ENCODE peak calls at places on chromosomes 4 and X, in four cellular contexts. I, U, Y and P are unnamed samples.

GRCh38 chrX:72296991-72297390 is 8.7 kb downstream of the CITED1 start:
- DNase-seq in I (no peak), U (no peak), Y (no peak), P (no peak)

GRCh38 chr4:163767993-163768392 is 273.5 kb downstream of the TMA16 start:
- DNase-seq in U (no peak), Y (no peak), I (no peak), P (no peak)

GRCh38 chr4:25807101-25807728 is 55.6 kb downstream of the SEL1L3 start:
- DNase-seq in I (no peak), Y (no peak), U (no peak), P (no peak)

GRCh38 chr4:24794916-24795665 is at the start of gene SOD3:
- DNase-seq in U (no peak), Y (peak; percentile 79), I (peak; percentile 86), P (peak; percentile 86)

GRCh38 chr4:109803924-109804571 is 2.2 kb upstream of the CFI start:
- DNase-seq in I (no peak), Y (no peak), U (no peak), P (no peak)

GRCh38 chr4:29762151-29762550 is 958.0 kb upstream of the PCDH7 start:
- DNase-seq in U (no peak), Y (no peak), I (no peak), P (no peak)

GRCh38 chrX:39859991-39860861 is 237.5 kb downstream of the BCOR start:
- DNase-seq in U (peak; percentile 82), Y (no peak), I (no peak), P (no peak)

GRCh38 chr4:151540728-151541437 is 131.9 kb downstream of the FHIP1A start:
- DNase-seq in U (no peak), I (no peak), Y (no peak), P (no peak)

GRCh38 chrX:287670-288069 is 6.5 kb downstream of the PLCXD1 start:
- DNase-seq in Y (no peak), I (no peak), U (no peak), P (peak; percentile 16)

GRCh38 chr4:182555997-182556418 is 312.8 kb downstream of the TENM3 start:
- DNase-seq in Y (no peak), U (no peak), I (no peak), P (no peak)

GRCh38 chr4:146458594-146458993 is 63.1 kb downstream of the SLC10A7 start:
- DNase-seq in Y (no peak), U (no peak), I (no peak), P (no peak)

GRCh38 chr4:101141855-101142254 is 205.5 kb downstream of the PPP3CA start:
- DNase-seq in U (no peak), Y (no peak), I (no peak), P (no peak)

GRCh38 chr4:114547340-114548134 is 51.1 kb upstream of the UGT8 start:
- DNase-seq in I (no peak), Y (no peak), U (no peak), P (no peak)

GRCh38 chrX:1164322-1165288 is 47.8 kb downstream of the CRLF2 start:
- DNase-seq in I (no peak), Y (peak; percentile 38), U (no peak), P (no peak)

GRCh38 chrX:16559206-16559619 is 90.7 kb upstream of the S100G start:
- DNase-seq in U (no peak), I (no peak), Y (no peak), P (no peak)

GRCh38 chr4:88737304-88738015 is 39.8 kb upstream of the NAP1L5 start:
- DNase-seq in I (no peak), Y (peak; percentile 67), U (peak; percentile 48), P (no peak)

GRCh38 chr4:154294951-154295350 is 196.6 kb downstream of the DCHS2 start:
- DNase-seq in Y (no peak), U (no peak), I (no peak), P (no peak)

GRCh38 chr4:113435893-113436292 is 325.6 kb downstream of the CAMK2D start:
- DNase-seq in Y (no peak), U (no peak), I (peak; percentile 75), P (no peak)

GRCh38 chr4:32196950-32197688 is 1477.0 kb downstream of the PCDH7 start:
- DNase-seq in I (no peak), U (no peak), Y (no peak), P (no peak)

GRCh38 chr4:771464-771863 is 54.5 kb downstream of the CPLX1 start:
- DNase-seq in U (no peak), Y (no peak), I (no peak), P (no peak)

GRCh38 chr4:74654230-74654681 is 140.1 kb downstream of the BTC start:
- DNase-seq in I (no peak), Y (no peak), U (no peak), P (no peak)

GRCh38 chr4:26217961-26218676 is 102.7 kb upstream of the RBPJ start:
- DNase-seq in Y (no peak), I (no peak), U (no peak), P (peak; percentile 35)

GRCh38 chrX:38941675-38942074 is 140.4 kb downstream of the MID1IP1 start:
- DNase-seq in I (no peak), Y (no peak), U (no peak), P (no peak)

GRCh38 chr4:88106205-88106604 is 52.2 kb downstream of the ABCG2 start:
- DNase-seq in I (no peak), Y (no peak), U (no peak), P (no peak)

GRCh38 chrX:104310084-104310483 is 55.4 kb upstream of the ESX1 start:
- DNase-seq in I (no peak), U (no peak), Y (no peak), P (no peak)

GRCh38 chr4:40238700-40239548 is 42.1 kb downstream of the RHOH start:
- DNase-seq in Y (no peak), I (no peak), U (peak; percentile 93), P (peak; percentile 44)

GRCh38 chr4:153244969-153245368 is 40.7 kb downstream of the TRIM2 start:
- DNase-seq in Y (no peak), U (no peak), I (no peak), P (no peak)

GRCh38 chr4:153245775-153246174 is 41.5 kb downstream of the TRIM2 start:
- DNase-seq in U (no peak), Y (no peak), I (no peak), P (no peak)

GRCh38 chr4:153248641-153249198 is 44.5 kb downstream of the TRIM2 start:
- DNase-seq in U (no peak), I (peak; percentile 70), Y (no peak), P (no peak)

GRCh38 chr4:153247116-153247490 is 42.9 kb downstream of the TRIM2 start:
- DNase-seq in Y (no peak), I (no peak), U (no peak), P (no peak)

DNA sequence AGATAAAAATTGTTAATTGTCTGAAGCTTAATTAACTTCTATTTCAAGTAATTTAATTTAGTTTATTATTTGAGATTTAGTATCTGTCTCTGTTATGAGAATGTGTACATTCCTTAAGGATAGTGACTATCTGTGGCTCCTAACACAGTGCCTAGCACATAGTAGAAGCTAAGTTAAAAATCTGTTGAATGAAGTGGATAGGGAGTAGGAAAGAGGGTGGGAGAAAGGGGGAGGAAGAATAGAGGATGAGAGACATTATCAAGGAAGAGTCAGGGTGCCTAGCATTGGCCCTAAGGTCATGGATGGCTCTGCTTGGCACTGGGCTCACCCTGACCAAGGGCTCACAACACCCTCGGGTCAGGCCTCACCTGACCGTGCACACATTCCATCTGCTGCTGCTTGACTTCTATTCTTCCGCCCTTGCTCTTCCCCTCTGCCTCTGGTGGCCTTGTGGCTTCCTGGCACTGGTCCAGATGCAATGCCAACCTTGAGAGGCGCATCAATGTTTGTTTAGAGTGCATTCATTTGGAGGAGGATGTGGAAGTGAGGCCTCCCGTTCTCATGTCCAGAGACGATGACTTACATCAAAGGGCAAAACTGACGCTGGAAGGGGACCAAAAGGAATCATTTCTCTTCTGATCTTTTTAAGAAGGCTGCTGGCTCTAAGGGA is 42.3 kb downstream of the TRIM2 start:
- DNase-seq in Y (no peak), I (no peak), U (no peak), P (no peak)
- H3K27ac ChIP-seq in Y (no peak overlapping the region), I (no peak overlapping the region), U (no peak overlapping the region), P (no peak overlapping the region)

DNA sequence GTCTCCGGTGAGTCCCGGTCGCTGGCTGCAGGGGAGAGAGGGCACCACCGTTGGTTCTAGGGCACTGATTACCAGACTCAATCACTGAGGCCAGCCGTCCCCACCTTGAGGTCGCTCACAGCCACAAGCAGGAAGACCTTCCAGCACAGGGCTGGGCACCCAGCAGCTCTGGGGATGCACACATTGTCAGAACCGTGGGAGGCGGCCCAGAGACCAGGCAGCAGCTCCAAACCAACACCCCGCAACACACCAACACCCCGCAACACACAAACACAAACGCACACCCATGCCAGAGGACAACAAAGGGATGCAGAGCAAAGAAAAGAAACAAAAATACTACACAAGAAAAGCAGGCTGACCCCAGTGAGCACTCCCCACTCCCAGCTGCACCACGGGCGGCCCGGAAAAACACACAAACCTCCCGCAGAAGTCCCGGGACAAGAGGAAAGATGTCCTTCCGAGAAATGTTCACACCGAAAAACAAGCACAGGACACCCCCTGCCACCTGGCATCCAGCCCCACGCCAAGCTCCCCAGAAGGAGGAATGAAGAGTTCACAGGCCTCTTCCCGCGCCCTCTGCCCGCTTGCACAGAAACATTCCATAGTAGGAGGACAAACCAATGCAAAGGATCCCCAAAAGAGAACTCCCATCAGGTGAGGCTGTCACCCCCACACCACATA is 3.2 kb downstream of the HMX1 start:
- DNase-seq in U (no peak), Y (no peak), I (no peak), P (no peak)
- H3K27ac ChIP-seq in U (no peak overlapping the region), Y (no peak overlapping the region), I (no peak overlapping the region), P (no peak overlapping the region)

GRCh38 chrX:105314468-105314867 is 94.0 kb upstream of the TEX13A start:
- DNase-seq in Y (no peak), I (no peak), U (no peak), P (no peak)
- H3K27ac ChIP-seq in Y (no peak overlapping the region), I (no peak overlapping the region), U (no peak overlapping the region), P (no peak overlapping the region)

DNA sequence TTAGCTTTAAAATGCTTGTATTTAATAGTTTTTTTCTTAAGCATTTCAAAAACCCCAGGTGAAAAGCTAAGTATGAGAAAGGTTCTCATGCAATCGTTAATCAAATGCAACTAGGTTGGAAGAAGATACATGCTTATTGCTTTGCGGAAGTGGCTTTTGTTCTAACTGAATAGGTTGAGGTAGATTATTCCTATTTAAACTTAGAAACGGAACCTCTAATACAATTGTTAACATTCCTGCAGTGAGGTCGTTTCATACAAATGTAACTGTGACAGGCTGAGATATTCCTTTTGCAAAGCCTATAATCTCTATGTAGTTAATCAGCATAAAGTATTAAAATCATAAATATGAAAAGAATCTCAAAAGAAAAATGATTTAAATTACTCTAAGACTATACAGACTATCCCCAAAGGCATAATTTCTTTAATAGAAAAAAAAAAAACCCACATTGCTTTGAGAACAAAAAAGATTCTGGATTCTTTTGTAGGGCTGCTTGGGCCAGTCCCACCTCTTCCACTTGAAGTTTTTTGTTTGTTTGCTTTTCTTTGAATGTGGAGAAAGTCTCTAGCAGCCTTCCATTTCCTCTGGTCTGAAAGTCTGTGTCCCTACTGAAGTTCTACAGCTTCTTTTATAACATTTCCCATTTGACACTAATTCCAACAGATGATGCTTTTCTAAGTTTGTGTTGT is 25.6 kb upstream of the SORBS2 start:
- DNase-seq in U (no peak), I (no peak), Y (no peak), P (no peak)
- H3K27ac ChIP-seq in U (no peak overlapping the region), I (no peak overlapping the region), Y (peak overlapping the region; percentile 57), P (peak overlapping the region; percentile 33)